ENCODE peak calls at places on chromosomes 3 and 15, in ten cellular contexts. N, Z, F, X, O, L, M, B, C and R are unnamed samples. For H3K36me3, the result is how much of the 10 kb centered on the place peaks cover.

GRCh38 chr3:52014613-52015012 is 18.9 kb upstream of the RPL29 start:
- DNase-seq in N (no peak), Z (no peak), F (no peak), X (no peak), O (peak), L (no peak), M (no peak), B (peak), C (peak), R (no peak)

GRCh38 chr3:53166781-53167291 is 5.8 kb downstream of the PRKCD start:
- DNase-seq in N (peak), Z (no peak), F (peak), X (no peak), O (peak), L (peak), M (peak), B (no peak), C (peak), R (no peak)

GRCh38 chr3:195873971-195874370 is 34.4 kb downstream of the TNK2 start:
- DNase-seq in N (no peak), Z (no peak), F (peak), X (no peak), O (peak), L (no peak), M (peak), B (no peak), C (peak), R (no peak)

GRCh38 chr15:31264534-31265089 is 62.0 kb upstream of the KLF13 start:
- DNase-seq in N (peak), Z (no peak), F (peak), X (no peak), O (peak), L (no peak), M (no peak), B (no peak), C (no peak), R (no peak)

GRCh38 chr15:67836477-67836876 is 3.4 kb downstream of the RNU6-1 start:
- DNase-seq in N (peak), Z (peak), F (peak), X (no peak), O (no peak), L (peak), M (no peak), B (peak), C (peak), R (peak)

GRCh38 chr3:11005686-11006256 is 13.2 kb downstream of the SLC6A1 start:
- DNase-seq in N (no peak), Z (no peak), F (no peak), X (no peak), O (no peak), L (no peak), M (no peak), B (no peak), C (no peak), R (peak)

GRCh38 chr15:39597751-39598185 is 16.9 kb downstream of the THBS1 start:
- DNase-seq in N (no peak), Z (no peak), F (no peak), X (peak), O (no peak), L (peak), M (no peak), B (no peak), C (peak), R (peak)

GRCh38 chr15:49863431-49864205 is 242.8 kb downstream of the DTWD1 start:
- DNase-seq in N (no peak), Z (no peak), F (no peak), X (peak), O (no peak), L (peak), M (peak), B (no peak), C (no peak), R (peak)

GRCh38 chr3:65685621-65686020 is 353.1 kb downstream of the MAGI1 start:
- DNase-seq in N (no peak), Z (no peak), F (no peak), X (no peak), O (no peak), L (peak), M (peak), B (no peak), C (no peak), R (no peak)

GRCh38 chr3:156535162-156535627 is 19.7 kb downstream of the SSR3 start:
- DNase-seq in N (peak), Z (peak), F (peak), X (peak), O (no peak), L (peak), M (peak), B (no peak), C (peak), R (peak)

GRCh38 chr3:166362698-166363097 is 525.5 kb upstream of the BCHE start:
- DNase-seq in N (no peak), Z (no peak), F (no peak), X (no peak), O (no peak), L (no peak), M (peak), B (no peak), C (peak), R (peak)

GRCh38 chr15:71545223-71545760 is 265.1 kb upstream of the NR2E3 start:
- DNase-seq in N (no peak), Z (no peak), F (no peak), X (no peak), O (no peak), L (no peak), M (peak), B (no peak), C (no peak), R (no peak)

GRCh38 chr3:24393316-24393715 is 101.3 kb downstream of the THRB start:
- DNase-seq in N (no peak), Z (no peak), F (no peak), X (no peak), O (no peak), L (no peak), M (no peak), B (no peak), C (no peak), R (no peak)

GRCh38 chr3:4714045-4714444 is 220.9 kb downstream of the ITPR1 start:
- DNase-seq in N (no peak), Z (no peak), F (no peak), X (no peak), O (no peak), L (no peak), M (no peak), B (no peak), C (peak), R (no peak)

GRCh38 chr3:40790741-40791140 is 266.0 kb downstream of the ZNF621 start:
- DNase-seq in N (no peak), Z (no peak), F (no peak), X (no peak), O (no peak), L (no peak), M (no peak), B (no peak), C (no peak), R (no peak)

GRCh38 chr3:153601422-153601853 is 439.4 kb downstream of the RAP2B start:
- DNase-seq in N (no peak), Z (no peak), F (no peak), X (no peak), O (no peak), L (peak), M (no peak), B (no peak), C (peak), R (peak)

GRCh38 chr3:51350751-51351150 is 34.3 kb upstream of the MANF start:
- DNase-seq in N (no peak), Z (no peak), F (no peak), X (no peak), O (no peak), L (no peak), M (no peak), B (no peak), C (no peak), R (no peak)

GRCh38 chr3:4533489-4534443 is 40.6 kb downstream of the ITPR1 start:
- DNase-seq in N (no peak), Z (no peak), F (no peak), X (no peak), O (peak), L (peak), M (peak), B (peak), C (peak), R (no peak)

GRCh38 chr3:194872669-194872977 is 186.9 kb downstream of the FAM43A start:
- DNase-seq in N (no peak), Z (no peak), F (no peak), X (peak), O (no peak), L (no peak), M (peak), B (no peak), C (peak), R (peak)

GRCh38 chr15:31031471-31032064 is 40.1 kb upstream of the MTMR10 start:
- DNase-seq in N (no peak), Z (no peak), F (no peak), X (no peak), O (no peak), L (peak), M (peak), B (no peak), C (no peak), R (peak)

GRCh38 chr3:155712008-155712407 is 32.9 kb downstream of the PLCH1 start:
- DNase-seq in N (no peak), Z (no peak), F (no peak), X (no peak), O (no peak), L (no peak), M (no peak), B (no peak), C (no peak), R (peak)

DNA sequence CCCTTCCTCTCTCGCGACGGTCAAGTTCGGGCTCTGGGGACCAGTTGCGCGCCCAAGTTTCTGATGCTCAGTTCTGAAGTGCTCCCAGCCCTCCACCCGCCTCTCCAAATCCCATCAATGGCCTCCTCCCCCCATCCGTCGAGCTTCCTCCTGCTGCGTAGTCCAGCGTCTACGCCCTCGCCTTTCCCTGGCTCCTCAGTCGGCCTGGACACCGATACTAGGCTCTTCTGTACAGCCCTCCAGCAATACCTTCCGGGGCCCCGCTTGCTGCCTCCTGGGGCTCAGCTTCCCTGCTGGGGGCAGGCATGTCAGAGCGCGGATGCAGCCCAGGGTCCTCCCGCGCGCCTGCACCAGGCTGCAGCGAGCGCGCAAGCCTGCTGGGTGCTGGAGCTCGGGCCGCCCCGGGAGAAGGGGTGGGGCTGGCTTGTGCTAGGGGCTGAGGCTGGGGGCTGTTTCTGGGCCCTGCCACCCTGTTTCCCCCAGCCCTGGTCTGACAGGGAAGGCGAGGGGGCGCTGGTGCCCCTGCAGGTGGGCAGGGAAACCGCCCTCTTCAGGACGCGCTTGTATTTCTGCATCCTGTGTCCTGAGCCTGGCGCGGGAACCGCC is 353.3 kb upstream of the SUCLG2 start:
- DNase-seq in N (no peak), Z (no peak), F (no peak), X (no peak), O (no peak), L (no peak), M (no peak), B (no peak), C (no peak), R (no peak)
- H3K4me3 ChIP-seq in N (peak), Z (no peak), F (peak), X (no peak), O (no peak), L (peak), M (no peak), B (no peak), C (no peak), R (no peak)

GRCh38 chr3:9784876-9785443 is 7.3 kb downstream of the TADA3 start:
- DNase-seq in N (no peak), Z (no peak), F (no peak), X (no peak), O (no peak), L (peak), M (no peak), B (no peak), C (no peak), R (no peak)

GRCh38 chr3:9786209-9786739 is 6.0 kb downstream of the TADA3 start:
- DNase-seq in N (no peak), Z (no peak), F (no peak), X (no peak), O (no peak), L (no peak), M (no peak), B (peak), C (no peak), R (no peak)

GRCh38 chr3:9783954-9784353 is 8.3 kb downstream of the TADA3 start:
- DNase-seq in N (no peak), Z (no peak), F (no peak), X (no peak), O (no peak), L (no peak), M (no peak), B (no peak), C (no peak), R (no peak)

GRCh38 chr3:9786825-9787654 is 5.2 kb downstream of the TADA3 start:
- DNase-seq in N (no peak), Z (no peak), F (no peak), X (no peak), O (no peak), L (no peak), M (no peak), B (no peak), C (no peak), R (no peak)

GRCh38 chr3:9785602-9786001 is 6.7 kb downstream of the TADA3 start:
- DNase-seq in N (no peak), Z (no peak), F (no peak), X (no peak), O (no peak), L (peak), M (no peak), B (peak), C (no peak), R (no peak)
- H3K36me3 ChIP-seq in N (half or more), Z (half or more), F (half or more), X (under half), O (half or more), L (under half), M (under half), B (half or more), C (under half), R (under half)

GRCh38 chr15:52256366-52256765 is 39.2 kb downstream of the MYO5C start:
- DNase-seq in N (peak), Z (peak), F (peak), X (peak), O (no peak), L (peak), M (peak), B (peak), C (peak), R (peak)

GRCh38 chr15:52255008-52255407 is 40.6 kb downstream of the MYO5C start:
- DNase-seq in N (no peak), Z (no peak), F (no peak), X (no peak), O (no peak), L (peak), M (peak), B (no peak), C (peak), R (peak)

GRCh38 chr15:52252781-52253180 is 42.8 kb downstream of the MYO5C start:
- DNase-seq in N (no peak), Z (no peak), F (no peak), X (peak), O (no peak), L (peak), M (peak), B (no peak), C (peak), R (peak)

GRCh38 chr15:52255935-52256334 is 39.7 kb downstream of the MYO5C start:
- DNase-seq in N (no peak), Z (no peak), F (no peak), X (no peak), O (no peak), L (no peak), M (no peak), B (no peak), C (no peak), R (no peak)

GRCh38 chr15:52254331-52254730 is 41.3 kb downstream of the MYO5C start:
- DNase-seq in N (no peak), Z (peak), F (no peak), X (no peak), O (no peak), L (no peak), M (no peak), B (no peak), C (peak), R (no peak)
- TF ChIP-seq CTCF in N (no peak), Z (peak), F (no peak), X (no peak), O (no peak), L (no peak), M (no peak), B (peak), C (peak), R (no peak)

DNA sequence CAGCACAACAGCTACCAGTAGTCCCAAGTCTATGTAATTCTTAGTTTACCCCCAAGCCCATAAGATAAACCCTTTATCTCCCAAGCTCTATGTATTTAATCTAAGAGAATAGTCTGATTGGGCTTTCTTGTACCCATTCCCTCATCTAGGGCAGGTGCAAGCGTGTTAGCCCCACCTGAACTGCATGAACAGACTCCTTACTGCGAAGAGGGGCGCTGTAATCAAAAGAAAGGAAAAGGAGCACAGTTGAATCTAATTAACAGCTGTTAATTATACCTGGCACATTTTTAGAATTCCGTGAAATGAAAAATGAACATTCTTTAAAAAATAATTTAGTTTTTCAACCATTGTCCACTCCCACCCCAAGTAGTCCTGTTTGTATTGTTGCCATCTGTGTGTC is 26.4 kb upstream of the NEDD4 start:
- DNase-seq in N (no peak), Z (no peak), F (no peak), X (no peak), O (no peak), L (no peak), M (no peak), B (no peak), C (no peak), R (no peak)
- H3K4me3 ChIP-seq in N (no peak), Z (no peak), F (no peak), X (no peak), O (no peak), L (no peak), M (no peak), B (no peak), C (no peak), R (no peak)

GRCh38 chr15:22931784-22932536 is 48.2 kb downstream of the CYFIP1 start:
- DNase-seq in N (no peak), Z (no peak), F (no peak), X (no peak), O (no peak), L (no peak), M (no peak), B (no peak), C (no peak), R (no peak)
- H3K36me3 ChIP-seq in N (half or more), Z (under half), F (under half), X (under half), O (half or more), L (under half), M (under half), B (under half), C (under half), R (under half)